ENCODE peak calls at places on chromosomes 7 and 10, in six cellular contexts. D is right atrium auricular region, L is LHCN-M2, B is type B pancreatic cell, R is NB4, O is cardiac fibroblast. V is an unnamed sample.
A peak's percentile ranks its signal among the peaks of the same experiment; 100 is the strongest.

GRCh38 chr7:104878577-104878976 is 135.4 kb upstream of the KMT2E start:
- DNase-seq in D (no peak), L (no peak), B (no peak), R (no peak), O (no peak), V (no peak)

GRCh38 chr7:36127075-36127740 is 25.8 kb upstream of the EEPD1 start:
- DNase-seq in D (no peak), L (peak; percentile 50), B (no peak), R (peak; percentile 42), O (peak; percentile 27), V (no peak)

GRCh38 chr10:125159486-125159931 is 854 bp downstream of the CTBP2 start:
- DNase-seq in D (no peak), L (no peak), B (peak; percentile 68), R (peak; percentile 64), O (no peak), V (peak; percentile 83)

GRCh38 chr10:110016037-110016436 is 8.3 kb downstream of the ADD3 start:
- DNase-seq in D (no peak), L (peak; percentile 21), B (no peak), R (no peak), O (no peak), V (no peak)

GRCh38 chr10:75565286-75566251 is 134.1 kb downstream of the LRMDA start:
- DNase-seq in D (no peak), L (no peak), B (no peak), R (no peak), O (no peak), V (no peak)

GRCh38 chr7:134154581-134155130 is 27.5 kb downstream of the LRGUK start:
- DNase-seq in D (no peak), L (peak; percentile 77), B (no peak), R (no peak), O (no peak), V (no peak)

GRCh38 chr10:5861269-5862031 is 28.2 kb downstream of the ANKRD16 start:
- DNase-seq in D (no peak), L (peak; percentile 91), B (no peak), R (peak; percentile 30), O (peak; percentile 92), V (no peak)

GRCh38 chr7:82445226-82445625 is 1.6 kb upstream of the CACNA2D1 start:
- DNase-seq in D (no peak), L (no peak), B (no peak), R (no peak), O (no peak), V (no peak)

GRCh38 chr7:50391386-50391785 is 58.8 kb downstream of the FIGNL1 start:
- DNase-seq in D (no peak), L (no peak), B (no peak), R (no peak), O (no peak), V (no peak)

GRCh38 chr10:77636967-77637473 is 588 bp downstream of the KCNMA1 start:
- DNase-seq in D (no peak), L (no peak), B (no peak), R (no peak), O (no peak), V (no peak)

GRCh38 chr10:44977287-44978212 is 1.1 kb downstream of the DEPP1 start:
- DNase-seq in D (no peak), L (no peak), B (no peak), R (no peak), O (no peak), V (no peak)

GRCh38 chr7:140967438-140967837 is 42.7 kb upstream of the BRAF start:
- DNase-seq in D (no peak), L (no peak), B (no peak), R (no peak), O (no peak), V (no peak)

GRCh38 chr7:130904792-130905191 is 170.8 kb upstream of the KLF14 start:
- DNase-seq in D (peak; percentile 50), L (peak; percentile 28), B (no peak), R (no peak), O (no peak), V (no peak)

GRCh38 chr7:27210441-27211083 is 10.7 kb upstream of the HOXA13 start:
- DNase-seq in D (no peak), L (no peak), B (no peak), R (peak; percentile 52), O (peak; percentile 52), V (no peak)

GRCh38 chr10:35203744-35204143 is 77.1 kb downstream of the CREM start:
- DNase-seq in D (no peak), L (peak; percentile 42), B (no peak), R (no peak), O (no peak), V (no peak)

GRCh38 chr7:1475991-1476390 is 16.7 kb upstream of the MICALL2 start:
- DNase-seq in D (no peak), L (no peak), B (no peak), R (no peak), O (no peak), V (no peak)

GRCh38 chr7:64888901-64889685 is 14.0 kb upstream of the ZNF273 start:
- DNase-seq in D (peak; percentile 59), L (no peak), B (peak; percentile 67), R (peak; percentile 76), O (peak; percentile 21), V (peak; percentile 83)

GRCh38 chr7:20214132-20214531 is 3.1 kb downstream of the MACC1 start:
- DNase-seq in D (no peak), L (no peak), B (no peak), R (no peak), O (no peak), V (no peak)

GRCh38 chr10:75145590-75145989 is 34.1 kb downstream of the SAMD8 start:
- DNase-seq in D (no peak), L (no peak), B (no peak), R (peak; percentile 39), O (no peak), V (no peak)

GRCh38 chr7:102284891-102285540 is 1.7 kb upstream of the SH2B2 start:
- DNase-seq in D (peak; percentile 64), L (peak; percentile 56), B (no peak), R (peak; percentile 86), O (no peak), V (no peak)

GRCh38 chr10:88896336-88897018 is 16.4 kb downstream of the STAMBPL1 start:
- DNase-seq in D (no peak), L (no peak), B (no peak), R (no peak), O (no peak), V (no peak)

GRCh38 chr10:128612631-128613030 is 486.4 kb upstream of the MKI67 start:
- DNase-seq in D (no peak), L (no peak), B (no peak), R (no peak), O (no peak), V (no peak)